ENCODE peak calls at places on chromosomes 11 and 22, in seven cellular contexts. U is body of pancreas; O is right lobe of liver; G is stomach; Q is CD4-positive, alpha-beta memory T cell; L is heart right ventricle; Z is GM23248. T is an unnamed sample. For H3K4me1 and H3K27me3, the result is how much of the 10 kb centered on the place peaks cover.

GRCh38 chr11:10267821-10268220 is 26.2 kb downstream of the SBF2 start:
- DNase-seq in L (no peak), O (no peak), Z (no peak), Q (no peak), G (no peak), U (no peak), T (no peak)

GRCh38 chr11:31959711-31960110 is 131.2 kb upstream of the RCN1 start:
- DNase-seq in Z (peak), L (no peak), U (no peak), G (no peak), O (no peak), Q (no peak), T (no peak)

GRCh38 chr22:38467904-38468760 is at the start of gene KDELR3:
- DNase-seq in G (peak), Q (no peak), U (peak), L (peak), O (peak), Z (peak), T (no peak)

GRCh38 chr22:37486224-37486845 is at the start of gene MFNG:
- DNase-seq in G (peak), Q (peak), L (peak), Z (peak), U (peak), O (peak), T (peak)

GRCh38 chr11:199004-199581 is 6.2 kb downstream of the SCGB1C1 start:
- DNase-seq in L (no peak), U (peak), O (no peak), G (peak), Z (no peak), Q (no peak), T (peak)

GRCh38 chr11:116192509-116193206 is 580.1 kb downstream of the BUD13 start:
- DNase-seq in Z (no peak), O (no peak), G (no peak), L (no peak), Q (no peak), U (no peak), T (no peak)

GRCh38 chr11:125903753-125904659 is at the start of gene DDX25:
- DNase-seq in G (no peak), Z (no peak), L (no peak), U (no peak), O (no peak), Q (peak), T (peak)

GRCh38 chr11:114060402-114061052 is 1.0 kb downstream of the ZBTB16 start:
- DNase-seq in G (peak), Q (no peak), Z (peak), U (peak), L (peak), O (peak), T (peak)

GRCh38 chr11:134838708-134839107 is 426.7 kb upstream of the B3GAT1 start:
- DNase-seq in U (no peak), L (no peak), O (no peak), G (no peak), Z (no peak), Q (no peak), T (no peak)

GRCh38 chr11:113289341-113290187 is 24.8 kb upstream of the TTC12 start:
- DNase-seq in Q (peak), G (peak), L (peak), O (peak), Z (peak), U (peak), T (peak)

GRCh38 chr11:69686452-69686851 is 11.3 kb upstream of the LTO1 start:
- DNase-seq in G (no peak), L (no peak), Z (no peak), U (no peak), O (no peak), Q (no peak), T (no peak)

GRCh38 chr11:31240340-31240904 is 129.1 kb downstream of the DCDC1 start:
- DNase-seq in Z (peak), U (peak), Q (no peak), O (no peak), L (no peak), G (no peak), T (peak)

GRCh38 chr11:9797300-9797699 is 133.4 kb downstream of the SWAP70 start:
- DNase-seq in O (no peak), L (no peak), U (no peak), Z (peak), Q (no peak), G (no peak), T (no peak)

GRCh38 chr11:10619281-10619680 is 50.8 kb upstream of the LYVE1 start:
- DNase-seq in L (no peak), Q (no peak), U (no peak), Z (no peak), G (no peak), O (no peak), T (no peak)

GRCh38 chr11:96267490-96268010 is 75.4 kb downstream of the MAML2 start:
- DNase-seq in L (no peak), G (no peak), O (no peak), U (no peak), Z (no peak), Q (peak), T (no peak)

GRCh38 chr11:134261626-134262488 is 8.5 kb downstream of the ACAD8 start:
- DNase-seq in U (peak), Q (no peak), G (no peak), O (no peak), Z (peak), L (no peak), T (peak)

GRCh38 chr11:43316451-43316850 is 4.7 kb downstream of the API5 start:
- DNase-seq in G (no peak), Z (peak), Q (peak), O (no peak), L (no peak), U (no peak), T (no peak)

GRCh38 chr22:25953919-25954318 is 211.9 kb downstream of the MYO18B start:
- DNase-seq in O (no peak), L (no peak), U (no peak), Z (no peak), G (no peak), Q (no peak), T (no peak)

GRCh38 chr11:19844806-19845205 is 132.2 kb downstream of the NAV2 start:
- DNase-seq in Q (no peak), L (no peak), Z (no peak), G (no peak), O (no peak), U (no peak), T (no peak)

GRCh38 chr11:33734441-33735165 is 1.6 kb downstream of the CD59 start:
- DNase-seq in Q (no peak), U (no peak), G (peak), L (no peak), O (no peak), Z (peak), T (no peak)

GRCh38 chr11:82981852-82982251 is 80.3 kb downstream of the DDIAS start:
- DNase-seq in Q (no peak), O (no peak), U (no peak), Z (no peak), L (no peak), G (no peak), T (no peak)

GRCh38 chr11:24267015-24267414 is 229.8 kb upstream of the LUZP2 start:
- DNase-seq in Q (no peak), G (no peak), Z (no peak), U (no peak), L (no peak), O (no peak), T (no peak)

GRCh38 chr11:11471196-11471595 is 118.1 kb upstream of the CSNK2A3 start:
- DNase-seq in O (no peak), G (no peak), Z (no peak), U (no peak), L (no peak), Q (no peak), T (no peak)

GRCh38 chr22:42432818-42433217 is 615 bp upstream of the NFAM1 start:
- DNase-seq in G (no peak), L (no peak), U (no peak), Q (no peak), O (no peak), Z (no peak), T (no peak)

GRCh38 chr22:42436402-42436801 is 4.2 kb upstream of the NFAM1 start:
- DNase-seq in Z (no peak), U (no peak), G (no peak), L (no peak), Q (no peak), O (no peak), T (no peak)

GRCh38 chr22:42433754-42434153 is 1.6 kb upstream of the NFAM1 start:
- DNase-seq in O (no peak), L (no peak), G (no peak), Z (no peak), Q (no peak), U (no peak), T (no peak)

GRCh38 chr22:42434748-42435425 is 2.7 kb upstream of the NFAM1 start:
- DNase-seq in G (no peak), L (no peak), Z (no peak), U (no peak), O (no peak), Q (no peak), T (no peak)

DNA sequence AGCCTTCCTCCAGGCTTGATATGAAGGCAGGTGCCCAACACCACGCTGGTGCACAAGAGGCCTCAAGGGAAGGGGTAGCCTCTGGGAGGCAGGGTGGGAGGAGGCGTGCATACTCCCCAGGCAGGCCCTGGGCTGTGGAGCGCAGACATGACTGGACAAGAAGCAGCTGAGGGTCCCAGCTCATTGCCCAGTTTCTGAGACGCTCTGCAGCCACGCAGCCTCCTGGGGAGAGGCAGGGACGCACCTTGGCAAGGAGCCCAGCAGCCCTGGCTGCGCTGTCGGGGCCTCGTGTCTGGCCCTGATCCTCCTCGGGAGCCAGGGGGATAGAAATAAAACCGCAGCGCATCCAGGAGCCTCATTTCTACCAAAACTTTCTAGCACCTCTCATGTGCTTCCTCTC is 2.1 kb upstream of the NFAM1 start:
- DNase-seq in O (no peak), G (no peak), Q (no peak), U (no peak), L (peak), Z (no peak), T (no peak)
- H3K4me1 ChIP-seq in O (under half), G (under half), Q (under half), U (under half), L (under half), Z (under half), T (under half)

DNA sequence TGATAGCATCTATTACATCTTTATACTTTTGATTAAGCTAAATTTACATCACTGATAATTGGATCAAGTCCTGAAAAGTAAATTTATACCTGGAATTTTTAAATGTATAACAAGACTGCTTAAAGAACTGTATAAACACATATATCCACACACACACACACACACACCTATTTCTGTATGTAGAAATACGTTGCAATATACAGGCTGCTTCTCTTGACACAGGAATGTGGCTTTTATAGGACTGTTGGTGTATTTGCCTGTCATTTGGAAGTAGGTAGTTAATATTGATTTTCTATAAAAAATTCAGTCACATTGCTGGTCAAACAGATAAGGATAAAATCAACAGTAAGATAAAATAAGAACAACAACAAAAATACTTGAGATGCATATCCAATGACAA is 708.5 kb upstream of the RAG2 start:
- DNase-seq in Q (no peak), L (no peak), Z (no peak), U (no peak), G (no peak), O (no peak), T (no peak)
- H3K4me3 ChIP-seq in Q (no peak), L (no peak), Z (no peak), U (no peak), G (no peak), O (no peak), T (no peak)

GRCh38 chr11:57458060-57458409 is 2.3 kb upstream of the RTN4RL2 start:
- DNase-seq in Q (peak), G (no peak), Z (peak), L (no peak), O (peak), U (no peak), T (no peak)

GRCh38 chr11:57456960-57457642 is 3.2 kb upstream of the RTN4RL2 start:
- DNase-seq in U (peak), Z (peak), O (peak), Q (peak), L (peak), G (peak), T (peak)

GRCh38 chr11:57458410-57459111 is 1.8 kb upstream of the RTN4RL2 start:
- DNase-seq in Z (peak), U (peak), O (peak), Q (no peak), L (peak), G (peak), T (peak)

GRCh38 chr11:57459112-57460016 is 964 bp upstream of the RTN4RL2 start:
- DNase-seq in G (no peak), Q (no peak), O (no peak), Z (peak), L (peak), U (no peak), T (peak)

DNA sequence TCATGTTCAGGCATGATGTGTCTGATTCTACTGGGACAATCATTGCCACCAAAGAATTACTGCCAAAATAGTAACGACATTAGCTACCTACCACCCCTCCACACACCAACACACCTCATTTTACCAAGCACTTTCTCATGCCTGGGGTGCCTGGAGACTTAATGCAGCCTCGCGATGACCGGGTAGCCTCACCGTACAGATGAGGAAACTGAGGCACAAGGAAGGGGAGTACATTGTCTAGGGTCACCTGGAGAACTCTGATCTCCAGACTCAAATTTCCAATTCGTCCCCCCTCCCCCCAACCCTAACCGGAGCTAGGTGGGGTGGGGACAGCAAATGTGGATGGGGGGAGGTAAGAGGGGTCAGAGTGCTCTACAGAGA is 2.7 kb upstream of the RTN4RL2 start:
- DNase-seq in G (no peak), Q (no peak), L (no peak), O (no peak), Z (no peak), U (no peak), T (no peak)
- H3K27me3 ChIP-seq in G (under half), Q (under half), L (under half), O (under half), Z (under half), U (under half), T (under half)

GRCh38 chr11:132311703-132312102 is 941.3 kb downstream of the NTM start:
- DNase-seq in L (no peak), O (no peak), G (no peak), U (no peak), Z (no peak), Q (no peak), T (no peak)
- H3K4me1 ChIP-seq in L (under half), O (under half), G (under half), U (under half), Z (under half), Q (under half), T (under half)

GRCh38 chr11:85664561-85665481 is at the start of gene CREBZF:
- DNase-seq in L (peak), O (peak), G (peak), Q (peak), Z (peak), U (peak), T (peak)

GRCh38 chr11:85668157-85668556 is 3.2 kb upstream of the CREBZF start:
- DNase-seq in L (no peak), O (no peak), Q (no peak), U (no peak), G (no peak), Z (no peak), T (no peak)

GRCh38 chr11:85663781-85664560 is 958 bp downstream of the CREBZF start:
- DNase-seq in Z (peak), Q (peak), U (peak), L (peak), O (peak), G (peak), T (peak)

GRCh38 chr11:85666687-85667086 is 1.8 kb upstream of the CREBZF start:
- DNase-seq in U (no peak), L (no peak), O (no peak), Q (no peak), G (no peak), Z (no peak), T (no peak)

DNA sequence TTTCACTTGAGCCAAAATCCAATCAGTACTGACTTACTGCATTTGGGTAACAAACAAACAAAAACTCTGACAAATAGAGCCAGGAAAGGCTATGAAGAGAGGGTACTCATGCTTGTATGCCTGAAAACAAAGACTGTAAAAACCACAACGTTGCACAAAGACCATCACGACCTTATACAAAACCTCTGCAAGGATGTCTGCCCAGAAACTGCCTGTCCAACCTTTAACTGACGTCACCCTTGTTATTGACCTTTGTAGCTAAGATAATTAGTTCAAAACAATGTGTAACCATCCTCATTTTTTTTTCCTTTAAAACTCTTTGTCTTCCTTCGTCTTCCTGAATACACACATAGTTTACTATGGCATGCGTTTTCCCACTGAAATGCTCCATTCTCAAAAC is 827 bp upstream of the CREBZF start:
- DNase-seq in Z (no peak), L (no peak), G (no peak), Q (no peak), O (no peak), U (no peak), T (no peak)
- H3K4me3 ChIP-seq in Z (peak), L (no peak), G (no peak), Q (peak), O (peak), U (no peak), T (no peak)

GRCh38 chr22:27483095-27483798 is 318.3 kb downstream of the MN1 start:
- DNase-seq in L (no peak), U (no peak), Q (no peak), O (no peak), Z (no peak), G (no peak), T (no peak)

GRCh38 chr22:27480487-27480886 is 321.1 kb downstream of the MN1 start:
- DNase-seq in U (no peak), Q (no peak), O (no peak), L (no peak), Z (no peak), G (no peak), T (peak)

GRCh38 chr22:27477171-27477570 is 324.4 kb downstream of the MN1 start:
- DNase-seq in L (no peak), G (no peak), U (no peak), Z (no peak), Q (no peak), O (no peak), T (no peak)

GRCh38 chr22:27485842-27486241 is 315.7 kb downstream of the MN1 start:
- DNase-seq in U (no peak), Q (no peak), O (no peak), L (no peak), G (no peak), Z (no peak), T (no peak)

DNA sequence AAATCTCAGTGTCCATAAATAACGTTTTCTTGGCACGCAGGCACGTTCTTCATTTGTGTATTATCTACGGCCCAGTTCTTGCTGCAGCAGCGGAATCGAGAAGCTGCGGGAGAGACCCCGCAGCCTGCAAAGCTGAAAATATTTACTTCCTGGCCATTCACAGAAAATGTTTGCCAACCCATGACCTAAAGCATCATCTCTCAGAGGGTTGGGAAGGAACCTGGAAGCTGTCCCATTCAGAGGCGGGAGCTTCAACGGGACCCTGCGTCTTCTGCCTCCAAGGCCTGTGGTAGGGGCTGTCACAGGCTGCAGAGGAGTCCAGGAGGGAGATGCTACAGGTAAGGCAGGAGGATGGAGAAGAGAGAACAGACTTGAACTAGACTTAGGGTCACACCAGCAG is 319.1 kb downstream of the MN1 start:
- DNase-seq in L (no peak), U (no peak), Q (no peak), Z (no peak), G (no peak), O (no peak), T (no peak)
- H3K27me3 ChIP-seq in L (under half), U (under half), Q (under half), Z (under half), G (under half), O (under half), T (under half)

T was measured in HAP-1.